ENCODE peak calls at places on chromosome 3, in nine cellular contexts. D, V, X, P, O, S, L, B and M are unnamed samples.

GRCh38 chr3:43647331-43648166 is 25.7 kb upstream of the ANO10 start:
- DNase-seq in B (no peak), S (no peak), X (peak), V (no peak), D (no peak), L (no peak), P (no peak), O (peak), M (no peak)

GRCh38 chr3:15265655-15266509 is 59.8 kb downstream of the CAPN7 start:
- DNase-seq in P (no peak), V (no peak), O (no peak), L (no peak), B (no peak), X (no peak), D (no peak), S (no peak), M (no peak)

GRCh38 chr3:190101320-190102117 is 19.2 kb downstream of the P3H2 start:
- DNase-seq in X (peak), P (no peak), O (no peak), S (no peak), L (no peak), V (no peak), D (no peak), B (no peak), M (no peak)

GRCh38 chr3:180278583-180279188 is 241.9 kb upstream of the PEX5L start:
- DNase-seq in L (no peak), X (no peak), P (no peak), D (no peak), V (no peak), B (no peak), S (no peak), O (no peak), M (no peak)

GRCh38 chr3:126399348-126399730 is 4.6 kb downstream of the CFAP100 start:
- DNase-seq in P (no peak), B (no peak), X (no peak), D (no peak), V (no peak), S (no peak), L (no peak), O (no peak), M (no peak)

GRCh38 chr3:64677961-64678716 is 9.7 kb downstream of the ADAMTS9 start:
- DNase-seq in O (no peak), X (no peak), S (no peak), L (no peak), D (no peak), P (no peak), B (no peak), V (no peak), M (no peak)

GRCh38 chr3:129230311-129231019 is 18.9 kb upstream of the COPG1 start:
- DNase-seq in P (peak), B (no peak), O (no peak), D (peak), S (no peak), V (peak), L (no peak), X (peak), M (peak)

GRCh38 chr3:119187266-119187665 is 13.9 kb downstream of the UPK1B start:
- DNase-seq in P (no peak), S (no peak), B (no peak), O (no peak), V (no peak), X (no peak), D (no peak), L (no peak), M (no peak)

GRCh38 chr3:56879453-56880224 is 77.9 kb upstream of the ARHGEF3 start:
- DNase-seq in V (no peak), B (no peak), L (no peak), X (peak), O (no peak), D (peak), S (no peak), P (peak), M (peak)

GRCh38 chr3:102004561-102004960 is 155.2 kb downstream of the NFKBIZ start:
- DNase-seq in D (no peak), O (no peak), B (no peak), S (no peak), P (no peak), L (no peak), V (no peak), X (no peak), M (no peak)

GRCh38 chr3:8597515-8597853 is 47.1 kb downstream of the SSUH2 start:
- DNase-seq in D (no peak), P (no peak), O (no peak), L (no peak), S (no peak), B (no peak), V (no peak), X (no peak), M (no peak)

GRCh38 chr3:161420746-161421145 is 49.4 kb upstream of the SPTSSB start:
- DNase-seq in X (no peak), B (no peak), V (peak), L (no peak), O (no peak), P (no peak), D (no peak), S (no peak), M (no peak)